ENCODE peak calls at places on chromosomes 2 and 18, in four cellular contexts. V, M, U and A are unnamed samples.

GRCh38 chr2:157874997-157875719 is 972 bp downstream of the ACVR1 start:
- DNase-seq in V (peak; percentile 65), M (peak; percentile 65), U (peak; percentile 29), A (peak; percentile 45)

GRCh38 chr2:61238221-61238620 is 76.2 kb downstream of the C2orf74 start:
- DNase-seq in V (no peak), M (no peak), U (no peak), A (no peak)

GRCh38 chr2:20071397-20072383 is 20.3 kb upstream of the LAPTM4A start:
- DNase-seq in V (no peak), M (peak; percentile 73), U (peak; percentile 67), A (peak; percentile 98)

GRCh38 chr2:8285081-8285480 is 396.8 kb upstream of the ID2 start:
- DNase-seq in V (peak; percentile 16), M (peak; percentile 34), U (no peak), A (no peak)

GRCh38 chr18:37483221-37483971 is 82.2 kb downstream of the CELF4 start:
- DNase-seq in V (peak; percentile 36), M (peak; percentile 71), U (no peak), A (peak; percentile 85)

GRCh38 chr2:55862673-55863390 is 60.8 kb downstream of the EFEMP1 start:
- DNase-seq in V (peak; percentile 15), M (peak; percentile 87), U (no peak), A (peak; percentile 99)

GRCh38 chr2:133576714-133577113 is 8.5 kb upstream of the NCKAP5 start:
- DNase-seq in V (no peak), M (peak; percentile 47), U (no peak), A (no peak)

GRCh38 chr2:29663266-29663665 is 258.1 kb downstream of the ALK start:
- DNase-seq in V (no peak), M (no peak), U (no peak), A (peak; percentile 48)

GRCh38 chr18:34730774-34731173 is 20.7 kb downstream of the DTNA start:
- DNase-seq in V (no peak), M (no peak), U (no peak), A (no peak)

GRCh38 chr2:134917219-134917957 is 1.2 kb upstream of the CCNT2 start:
- DNase-seq in V (peak; percentile 45), M (peak; percentile 20), U (peak; percentile 11), A (no peak)

GRCh38 chr2:146666336-146666735 is 1178.5 kb upstream of the ACVR2A start:
- DNase-seq in V (no peak), M (no peak), U (no peak), A (peak; percentile 35)

GRCh38 chr2:30270166-30270565 is 38.8 kb downstream of the LBH start:
- DNase-seq in V (no peak), M (no peak), U (no peak), A (no peak)

GRCh38 chr2:17242813-17243485 is 275.3 kb downstream of the RAD51AP2 start:
- DNase-seq in V (no peak), M (no peak), U (no peak), A (no peak)

GRCh38 chr2:40412456-40412855 is 39.4 kb downstream of the SLC8A1 start:
- DNase-seq in V (no peak), M (no peak), U (no peak), A (no peak)

GRCh38 chr2:96821113-96821512 is 5.0 kb downstream of the CNNM3 start:
- DNase-seq in V (no peak), M (no peak), U (no peak), A (no peak)

GRCh38 chr2:120765031-120765910 is 29.6 kb downstream of the GLI2 start:
- DNase-seq in V (no peak), M (no peak), U (peak; percentile 66), A (peak; percentile 43)

GRCh38 chr2:8133331-8133730 is 548.5 kb upstream of the ID2 start:
- DNase-seq in V (peak; percentile 5), M (no peak), U (no peak), A (no peak)

GRCh38 chr2:85178980-85179411 is 45.8 kb downstream of the TCF7L1 start:
- DNase-seq in V (no peak), M (no peak), U (no peak), A (no peak)

GRCh38 chr2:152499921-152500320 is 164.9 kb downstream of the FMNL2 start:
- DNase-seq in V (no peak), M (no peak), U (no peak), A (peak; percentile 40)

GRCh38 chr18:54444309-54444914 is 86.7 kb downstream of the C18orf54 start:
- DNase-seq in V (peak; percentile 50), M (peak; percentile 73), U (peak; percentile 19), A (peak; percentile 78)

GRCh38 chr2:111666160-111666559 is 217.8 kb downstream of the ANAPC1 start:
- DNase-seq in V (no peak), M (no peak), U (no peak), A (no peak)

GRCh38 chr2:23350026-23350791 is 34.8 kb upstream of the KLHL29 start:
- DNase-seq in V (no peak), M (no peak), U (no peak), A (no peak)

GRCh38 chr2:238573065-238573778 is 146.5 kb downstream of the ASB1 start:
- DNase-seq in V (peak; percentile 15), M (no peak), U (no peak), A (no peak)

GRCh38 chr2:119826370-119826961 is 66.7 kb downstream of the PTPN4 start:
- DNase-seq in V (peak; percentile 58), M (peak; percentile 26), U (no peak), A (peak; percentile 27)

GRCh38 chr2:197915548-197916265 is 111.3 kb downstream of the PLCL1 start:
- DNase-seq in V (no peak), M (no peak), U (no peak), A (peak; percentile 72)

GRCh38 chr2:171566099-171566498 is 43.8 kb downstream of the CYBRD1 start:
- DNase-seq in V (no peak), M (no peak), U (no peak), A (no peak)

GRCh38 chr2:171566753-171567152 is 44.5 kb downstream of the CYBRD1 start:
- DNase-seq in V (no peak), M (no peak), U (no peak), A (no peak)

GRCh38 chr2:171564463-171564862 is 42.2 kb downstream of the CYBRD1 start:
- DNase-seq in V (no peak), M (peak; percentile 16), U (no peak), A (no peak)

GRCh38 chr2:171571721-171572120 is 49.4 kb downstream of the CYBRD1 start:
- DNase-seq in V (no peak), M (no peak), U (no peak), A (no peak)

GRCh38 chr2:171568085-171568484 is 45.8 kb downstream of the CYBRD1 start:
- DNase-seq in V (no peak), M (no peak), U (no peak), A (no peak)
- TF ChIP-seq CTCF in V (peak; percentile 13), M (no peak), U (no peak), A (no peak)

GRCh38 chr2:168241746-168242145 is 5.6 kb downstream of the STK39 start:
- DNase-seq in V (no peak), M (no peak), U (peak; percentile 17), A (peak; percentile 25)
- H3K4me1 ChIP-seq in V (no peaks in the 10 kb centered on the region), M (peaks cover 48% of the 10 kb centered on the region), U (peaks cover 11% of the 10 kb centered on the region), A (peaks cover 49% of the 10 kb centered on the region)

DNA sequence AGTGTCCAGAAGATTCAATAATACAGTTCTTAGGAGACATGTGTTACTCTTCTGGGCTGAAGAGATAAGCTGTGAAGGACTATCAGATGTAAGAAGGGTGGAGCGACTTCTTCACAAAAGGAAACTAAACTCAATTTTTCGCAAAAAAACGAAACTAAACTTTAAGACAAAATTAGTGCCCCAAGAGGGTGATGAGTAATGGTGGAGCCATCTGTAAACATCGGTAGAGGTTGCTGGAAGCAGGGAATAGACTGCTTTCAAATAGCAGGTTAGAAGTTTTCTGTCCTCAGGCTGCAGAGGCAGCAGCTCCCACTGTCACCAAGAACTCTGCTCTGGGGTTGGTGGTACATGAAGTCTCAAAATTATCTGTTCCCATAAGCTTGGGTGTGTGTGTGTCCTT is 111.6 kb upstream of the TACR1 start:
- DNase-seq in V (peak; percentile 5), M (no peak), U (no peak), A (no peak)
- H3K4me3 ChIP-seq in V (no peak overlapping the region), M (no peak overlapping the region), U (no peak overlapping the region), A (no peak overlapping the region)

GRCh38 chr18:64519191-64519590 is 370.3 kb upstream of the LINC00305 start:
- DNase-seq in V (no peak), M (no peak), U (no peak), A (no peak)
- TF ChIP-seq CTCF in V (no peak), M (no peak), U (no peak), A (no peak)

GRCh38 chr2:215431290-215431689 is 4.6 kb downstream of the FN1 start:
- DNase-seq in V (no peak), M (no peak), U (no peak), A (peak; percentile 47)

GRCh38 chr2:215427585-215427984 is 8.3 kb downstream of the FN1 start:
- DNase-seq in V (no peak), M (no peak), U (no peak), A (no peak)

GRCh38 chr2:215430528-215431187 is 5.2 kb downstream of the FN1 start:
- DNase-seq in V (no peak), M (no peak), U (no peak), A (peak; percentile 81)

GRCh38 chr2:215429424-215429823 is 6.4 kb downstream of the FN1 start:
- DNase-seq in V (no peak), M (no peak), U (no peak), A (peak; percentile 48)

GRCh38 chr2:215428060-215428910 is 7.6 kb downstream of the FN1 start:
- DNase-seq in V (no peak), M (no peak), U (no peak), A (no peak)
- H3K4me1 ChIP-seq in V (peaks cover 2% of the 10 kb centered on the region), M (peaks cover 22% of the 10 kb centered on the region), U (no peaks in the 10 kb centered on the region), A (peaks cover 4% of the 10 kb centered on the region)

GRCh38 chr2:75199428-75200011 is at the start of gene TACR1:
- DNase-seq in V (peak; percentile 45), M (peak; percentile 80), U (peak; percentile 64), A (peak; percentile 82)
- H3K4me3 ChIP-seq in V (no peak within 1 kb of the TSS), M (peak within 1 kb of the TSS; percentile 41), U (peak within 1 kb of the TSS; percentile 39), A (peak within 1 kb of the TSS; percentile 28)

DNA sequence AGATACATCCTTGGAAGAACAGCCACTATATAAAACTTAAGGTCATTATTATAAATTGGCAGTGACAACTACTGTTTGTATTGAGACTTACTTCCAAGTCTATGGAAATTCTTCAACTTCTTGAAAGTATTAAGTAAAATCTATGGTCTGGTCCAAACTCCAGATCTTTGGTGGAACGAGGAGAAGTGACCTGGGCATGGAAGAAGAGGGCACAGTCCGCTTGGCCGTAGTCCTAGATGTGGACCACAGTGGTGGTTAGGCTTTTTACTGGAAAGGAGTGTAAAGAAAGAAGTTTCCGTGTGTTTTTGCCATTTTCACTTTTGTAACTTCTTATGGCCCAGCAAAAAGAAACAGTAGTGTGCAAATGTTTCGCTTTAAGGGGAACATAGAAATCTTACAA is 9.8 kb downstream of the RAB12 start:
- DNase-seq in V (no peak), M (no peak), U (no peak), A (no peak)
- TF ChIP-seq CTCF in V (no peak), M (no peak), U (no peak), A (no peak)

DNA sequence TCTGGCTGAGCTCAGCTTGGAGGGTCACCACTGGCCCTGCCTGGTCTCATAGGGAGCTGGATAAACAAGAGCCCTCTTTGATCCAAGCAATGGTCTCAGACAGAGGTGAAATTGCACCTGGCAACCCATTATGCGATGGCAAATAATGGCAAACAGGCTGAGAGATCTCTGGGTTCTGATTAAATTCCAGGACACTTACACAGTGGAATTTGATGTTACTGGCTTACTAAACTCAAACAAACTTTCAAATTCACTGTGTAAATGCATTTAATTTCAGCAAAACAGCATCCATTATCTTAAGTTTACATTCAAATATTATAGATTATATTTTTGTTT is 19.5 kb upstream of the STAT4 start:
- DNase-seq in V (no peak), M (no peak), U (no peak), A (no peak)
- H3K4me1 ChIP-seq in V (no peaks in the 10 kb centered on the region), M (peaks cover 35% of the 10 kb centered on the region), U (peaks cover 29% of the 10 kb centered on the region), A (peaks cover 26% of the 10 kb centered on the region)